ENCODE peak calls at places on chromosomes 1 and 21, in ten cellular contexts. X, N, F, M, R, Z, D, C, Y and O are unnamed samples.
A peak's percentile ranks its signal among the peaks of the same experiment; 100 is the strongest.

GRCh38 chr1:109181807-109182163 is 31.9 kb upstream of the SARS1 start:
- DNase-seq in Y (no peak), Z (no peak), M (no peak), R (no peak), N (no peak), C (no peak), D (no peak), X (no peak), F (no peak), O (no peak)

GRCh38 chr1:234727018-234727757 is 117.2 kb upstream of the IRF2BP2 start:
- DNase-seq in Z (no peak), M (no peak), R (no peak), F (no peak), X (no peak), C (peak; percentile 67), D (no peak), Y (peak; percentile 37), N (peak; percentile 28), O (no peak)

GRCh38 chr1:186550832-186551231 is 89.9 kb upstream of the PDC start:
- DNase-seq in X (no peak), R (no peak), F (no peak), N (no peak), Y (no peak), C (no peak), M (no peak), Z (no peak), D (no peak), O (no peak)

GRCh38 chr1:245764040-245764439 is 609.3 kb downstream of the KIF26B start:
- DNase-seq in Y (peak; percentile 27), M (no peak), C (no peak), F (no peak), X (no peak), D (no peak), N (no peak), R (no peak), Z (no peak), O (no peak)

GRCh38 chr1:231691618-231692259 is 65.1 kb downstream of the DISC1 start:
- DNase-seq in M (no peak), N (peak; percentile 21), R (peak; percentile 21), F (no peak), X (no peak), C (peak; percentile 78), D (peak; percentile 73), Z (no peak), Y (peak; percentile 64), O (no peak)

GRCh38 chr1:234735976-234736375 is 126.0 kb upstream of the IRF2BP2 start:
- DNase-seq in D (no peak), M (no peak), R (no peak), C (no peak), X (no peak), Y (no peak), F (no peak), N (no peak), Z (no peak), O (no peak)

GRCh38 chr21:45318556-45319341 is 31.1 kb upstream of the POFUT2 start:
- DNase-seq in C (peak; percentile 45), N (no peak), F (no peak), Y (no peak), M (no peak), D (peak; percentile 55), Z (no peak), R (peak; percentile 94), X (peak; percentile 84), O (no peak)

GRCh38 chr1:222057162-222057561 is 315.3 kb upstream of the DUSP10 start:
- DNase-seq in Z (no peak), N (no peak), R (no peak), C (no peak), D (no peak), X (no peak), M (no peak), Y (no peak), F (no peak), O (no peak)

GRCh38 chr1:212482006-212482351 is 49.3 kb downstream of the NENF start:
- DNase-seq in R (no peak), N (no peak), C (peak; percentile 13), D (no peak), Y (no peak), F (no peak), X (no peak), M (no peak), Z (no peak), O (no peak)

GRCh38 chr1:211920141-211920572 is 89.6 kb upstream of the LPGAT1 start:
- DNase-seq in X (no peak), F (no peak), Z (peak; percentile 18), N (no peak), R (peak; percentile 29), D (no peak), M (peak; percentile 41), C (peak; percentile 81), Y (no peak), O (no peak)

GRCh38 chr1:159561513-159561912 is 25.7 kb upstream of the OR10J5 start:
- DNase-seq in Z (no peak), F (no peak), Y (no peak), X (no peak), N (no peak), C (no peak), D (no peak), M (no peak), R (no peak), O (no peak)

GRCh38 chr21:46181953-46182547 is 2.2 kb downstream of the SPATC1L start:
- DNase-seq in Z (no peak), D (peak; percentile 63), Y (no peak), N (no peak), F (no peak), R (no peak), X (no peak), M (peak; percentile 17), C (no peak), O (no peak)

GRCh38 chr1:203534526-203534925 is 40.6 kb downstream of the OPTC start:
- DNase-seq in Y (peak; percentile 1), N (peak; percentile 98), Z (no peak), C (peak; percentile 79), M (peak; percentile 40), F (no peak), X (peak; percentile 99), R (no peak), D (no peak), O (peak; percentile 81)

GRCh38 chr1:240086726-240087125 is 5.0 kb upstream of the FMN2 start:
- DNase-seq in F (no peak), N (no peak), D (no peak), X (no peak), Y (no peak), Z (no peak), C (no peak), M (no peak), R (no peak), O (no peak)

DNA sequence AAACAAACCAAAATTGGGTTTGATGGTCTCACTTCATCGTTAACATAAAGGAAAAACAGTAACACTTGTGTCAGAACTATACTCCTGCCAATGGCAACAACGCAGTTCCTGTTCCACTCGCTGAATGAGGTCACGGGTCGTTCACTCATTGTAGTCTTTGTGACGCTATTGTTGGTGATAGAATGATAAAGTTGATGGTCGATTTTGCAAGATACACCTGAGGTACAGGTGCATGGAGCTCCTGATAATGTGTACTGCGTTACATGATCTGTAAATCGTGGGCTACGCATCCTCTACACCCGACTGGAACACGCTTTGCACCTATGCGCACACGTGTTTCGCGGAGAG is 391 bp upstream of the CENPS start:
- DNase-seq in F (peak; percentile 2), R (no peak), C (peak; percentile 31), Z (peak; percentile 3), N (no peak), Y (no peak), X (no peak), D (no peak), M (no peak), O (no peak)
- H3K4me3 ChIP-seq in F (peak overlapping the region; percentile 81), R (peak overlapping the region; percentile 69), C (peak overlapping the region; percentile 91), Z (peak overlapping the region; percentile 88), N (peak overlapping the region; percentile 87), Y (peak overlapping the region; percentile 49), X (no peak overlapping the region), D (peak overlapping the region; percentile 78), M (peak overlapping the region; percentile 65), O (peak overlapping the region; percentile 88)

DNA sequence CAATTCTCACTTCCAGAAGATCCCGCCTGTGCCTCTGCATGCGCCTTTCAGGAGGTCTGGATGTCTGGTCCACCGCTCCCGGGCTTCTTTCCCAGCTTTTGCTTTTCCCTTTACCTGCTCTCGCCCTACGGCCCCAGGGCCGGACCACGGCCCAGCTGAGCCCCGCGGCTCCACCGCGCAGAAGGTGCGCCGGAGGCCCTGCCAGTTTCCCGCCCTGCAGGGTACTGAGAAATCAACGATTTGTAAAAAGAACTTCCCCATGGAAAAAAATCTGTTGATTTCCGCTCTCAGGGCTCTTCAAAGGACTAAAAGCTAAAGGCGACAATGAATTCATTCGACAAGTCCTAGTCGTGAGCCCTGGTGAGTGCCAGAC is 7.0 kb upstream of the RNU1-2 start:
- DNase-seq in R (no peak), Z (peak; percentile 30), C (peak; percentile 39), X (no peak), F (no peak), N (no peak), Y (no peak), M (no peak), D (peak; percentile 55), O (no peak)
- H3K4me3 ChIP-seq in R (peak overlapping the region; percentile 74), Z (peak overlapping the region; percentile 57), C (peak overlapping the region; percentile 62), X (peak overlapping the region; percentile 57), F (peak overlapping the region; percentile 63), N (peak overlapping the region; percentile 52), Y (peak overlapping the region; percentile 49), M (peak overlapping the region; percentile 53), D (peak overlapping the region; percentile 57), O (peak overlapping the region; percentile 73)

GRCh38 chr1:151008244-151009205 is at the start of gene PRUNE1:
- DNase-seq in D (peak; percentile 97), Z (peak; percentile 98), R (peak; percentile 97), F (peak; percentile 94), M (peak; percentile 93), C (peak; percentile 98), X (peak; percentile 97), N (peak; percentile 93), Y (peak; percentile 98), O (peak; percentile 86)

GRCh38 chr1:151006331-151007052 is at the start of gene MINDY1:
- DNase-seq in F (peak; percentile 5), R (peak; percentile 79), M (peak; percentile 74), N (peak; percentile 80), Y (peak; percentile 90), Z (peak; percentile 76), X (peak; percentile 81), C (peak; percentile 93), D (peak; percentile 63), O (peak; percentile 24)

GRCh38 chr1:151009206-151009587 is 948 bp downstream of the PRUNE1 start:
- DNase-seq in F (no peak), R (no peak), Z (no peak), M (no peak), C (peak; percentile 44), N (no peak), Y (no peak), D (no peak), X (no peak), O (no peak)

GRCh38 chr1:151009674-151010345 is 1.6 kb downstream of the PRUNE1 start:
- DNase-seq in Z (no peak), D (no peak), M (no peak), F (no peak), Y (no peak), N (no peak), R (no peak), X (no peak), C (no peak), O (no peak)

GRCh38 chr1:151007853-151008243 is 401 bp upstream of the PRUNE1 start:
- DNase-seq in Y (no peak), F (no peak), C (no peak), N (no peak), X (no peak), Z (no peak), R (no peak), M (no peak), D (no peak), O (no peak)
- H3K4me3 ChIP-seq in Y (peak overlapping the region; percentile 76), F (peak overlapping the region; percentile 67), C (peak overlapping the region; percentile 94), N (peak overlapping the region; percentile 20), X (peak overlapping the region; percentile 84), Z (peak overlapping the region; percentile 71), R (peak overlapping the region; percentile 63), M (peak overlapping the region; percentile 60), D (peak overlapping the region; percentile 74), O (peak overlapping the region; percentile 72)

GRCh38 chr1:171280596-171280995 is 32.3 kb downstream of the FMO1 start:
- DNase-seq in N (no peak), Z (no peak), M (no peak), F (no peak), C (no peak), X (no peak), R (no peak), Y (no peak), D (no peak), O (no peak)
- H3K4me3 ChIP-seq in N (no peak overlapping the region), Z (no peak overlapping the region), M (no peak overlapping the region), F (no peak overlapping the region), C (no peak overlapping the region), X (no peak overlapping the region), R (no peak overlapping the region), Y (no peak overlapping the region), D (no peak overlapping the region), O (no peak overlapping the region)